ENCODE peak calls at places on chromosomes 1 and 21, in eight cellular contexts. L is PC-3, F is GM23338, H is mesendoderm, X is MM.1S, S is HepG2, C is fibroblast of lung, V is K562. J is an unnamed sample. For H3K27me3 and H3K4me1, the result is how much of the 10 kb centered on the place peaks cover.

GRCh38 chr1:58781541-58782307 is 2.1 kb downstream of the JUN start:
- DNase-seq in H (peak), L (peak), C (peak), S (no peak), F (peak), V (peak), X (peak), J (peak)

GRCh38 chr1:225766967-225767413 is 10.6 kb upstream of the SRP9 start:
- DNase-seq in V (peak), X (no peak), F (no peak), C (peak), H (no peak), L (peak), S (peak), J (no peak)

GRCh38 chr1:158002630-158003408 is 9.4 kb downstream of the KIRREL1 start:
- DNase-seq in F (peak), V (no peak), S (no peak), X (no peak), L (no peak), H (no peak), C (peak), J (peak)

GRCh38 chr1:180250499-180250770 is 20.4 kb downstream of the LHX4 start:
- DNase-seq in V (no peak), C (no peak), X (no peak), S (no peak), H (no peak), F (no peak), L (no peak), J (no peak)

GRCh38 chr1:23417570-23417969 is 7.0 kb downstream of the TCEA3 start:
- DNase-seq in S (peak), F (no peak), C (no peak), L (no peak), X (no peak), V (peak), H (no peak), J (no peak)

GRCh38 chr1:213742992-213743391 is 244.8 kb upstream of the PROX1 start:
- DNase-seq in S (no peak), C (no peak), V (no peak), L (no peak), H (no peak), X (no peak), F (no peak), J (no peak)

GRCh38 chr1:113675299-113675698 is 84.0 kb downstream of the PHTF1 start:
- DNase-seq in X (no peak), C (peak), V (no peak), F (no peak), H (no peak), L (peak), S (no peak), J (no peak)

GRCh38 chr1:227946624-227947424 is 908 bp downstream of the WNT9A start:
- DNase-seq in L (peak), S (peak), X (peak), F (peak), H (peak), V (peak), C (peak), J (peak)

GRCh38 chr1:48007044-48007443 is 9.9 kb upstream of the TRABD2B start:
- DNase-seq in L (peak), H (no peak), X (peak), V (peak), S (peak), F (no peak), C (peak), J (no peak)

GRCh38 chr1:226403522-226404034 is 4.3 kb downstream of the PARP1 start:
- DNase-seq in L (peak), V (peak), H (peak), C (peak), S (no peak), F (peak), X (no peak), J (no peak)

GRCh38 chr1:18970762-18971161 is 14.3 kb upstream of the IFFO2 start:
- DNase-seq in H (no peak), C (no peak), F (no peak), L (peak), X (no peak), S (no peak), V (no peak), J (no peak)

GRCh38 chr1:24112381-24113169 is 640 bp upstream of the MYOM3 start:
- DNase-seq in C (peak), S (peak), V (peak), X (peak), F (peak), H (peak), L (peak), J (peak)

GRCh38 chr1:239817801-239818200 is 273.9 kb upstream of the FMN2 start:
- DNase-seq in H (peak), C (no peak), X (no peak), V (no peak), F (no peak), L (no peak), S (no peak), J (no peak)

GRCh38 chr1:44405041-44405803 is at the start of gene RNF220:
- DNase-seq in C (peak), X (no peak), H (peak), S (peak), L (peak), V (peak), F (peak), J (peak)

GRCh38 chr1:225693085-225693698 is 40.3 kb upstream of the ENAH start:
- DNase-seq in X (no peak), H (no peak), C (no peak), V (no peak), F (no peak), L (no peak), S (no peak), J (no peak)

GRCh38 chr1:1083181-1084027 is 9.3 kb upstream of the RNF223 start:
- DNase-seq in C (no peak), F (no peak), H (no peak), S (no peak), L (no peak), V (no peak), X (no peak), J (no peak)

GRCh38 chr1:73789965-73790364 is 408.0 kb downstream of the LRRIQ3 start:
- DNase-seq in C (no peak), L (peak), S (no peak), V (no peak), H (no peak), X (no peak), F (no peak), J (no peak)

GRCh38 chr1:231216515-231216914 is 24.5 kb upstream of the GNPAT start:
- DNase-seq in V (no peak), F (peak), H (peak), X (no peak), C (no peak), L (no peak), S (no peak), J (no peak)

GRCh38 chr1:214861615-214862014 is 220.9 kb upstream of the KCNK2 start:
- DNase-seq in X (no peak), C (no peak), F (no peak), H (no peak), V (no peak), S (no peak), L (peak), J (no peak)

GRCh38 chr1:16175610-16176553 is 20.0 kb upstream of the EPHA2 start:
- DNase-seq in S (no peak), V (peak), X (no peak), F (no peak), L (peak), C (peak), H (no peak), J (peak)

GRCh38 chr1:57272150-57272549 is 151.7 kb downstream of the DAB1 start:
- DNase-seq in X (no peak), S (no peak), C (no peak), H (no peak), F (no peak), L (no peak), V (no peak), J (no peak)

GRCh38 chr1:67274623-67275325 is 32.9 kb upstream of the IL12RB2 start:
- DNase-seq in V (no peak), L (no peak), X (no peak), C (no peak), H (no peak), S (no peak), F (no peak), J (no peak)

GRCh38 chr1:185795181-185795580 is 61.0 kb downstream of the HMCN1 start:
- DNase-seq in V (no peak), L (no peak), C (peak), H (no peak), S (no peak), X (no peak), F (no peak), J (no peak)

GRCh38 chr1:206001476-206001888 is 1.7 kb downstream of the RAB7B start:
- DNase-seq in C (peak), V (peak), X (no peak), L (peak), H (peak), F (no peak), S (no peak), J (no peak)

GRCh38 chr1:47554901-47555300 is 117.1 kb downstream of the FOXD2 start:
- DNase-seq in H (no peak), C (peak), S (no peak), X (no peak), F (no peak), L (peak), V (no peak), J (no peak)

GRCh38 chr21:32826317-32827167 is 55.0 kb upstream of the PAXBP1 start:
- DNase-seq in S (peak), V (peak), F (peak), C (peak), L (peak), X (peak), H (peak), J (peak)

GRCh38 chr21:42102063-42102462 is 30.9 kb downstream of the UMODL1 start:
- DNase-seq in C (peak), V (no peak), L (peak), H (no peak), F (no peak), X (peak), S (no peak), J (no peak)

DNA sequence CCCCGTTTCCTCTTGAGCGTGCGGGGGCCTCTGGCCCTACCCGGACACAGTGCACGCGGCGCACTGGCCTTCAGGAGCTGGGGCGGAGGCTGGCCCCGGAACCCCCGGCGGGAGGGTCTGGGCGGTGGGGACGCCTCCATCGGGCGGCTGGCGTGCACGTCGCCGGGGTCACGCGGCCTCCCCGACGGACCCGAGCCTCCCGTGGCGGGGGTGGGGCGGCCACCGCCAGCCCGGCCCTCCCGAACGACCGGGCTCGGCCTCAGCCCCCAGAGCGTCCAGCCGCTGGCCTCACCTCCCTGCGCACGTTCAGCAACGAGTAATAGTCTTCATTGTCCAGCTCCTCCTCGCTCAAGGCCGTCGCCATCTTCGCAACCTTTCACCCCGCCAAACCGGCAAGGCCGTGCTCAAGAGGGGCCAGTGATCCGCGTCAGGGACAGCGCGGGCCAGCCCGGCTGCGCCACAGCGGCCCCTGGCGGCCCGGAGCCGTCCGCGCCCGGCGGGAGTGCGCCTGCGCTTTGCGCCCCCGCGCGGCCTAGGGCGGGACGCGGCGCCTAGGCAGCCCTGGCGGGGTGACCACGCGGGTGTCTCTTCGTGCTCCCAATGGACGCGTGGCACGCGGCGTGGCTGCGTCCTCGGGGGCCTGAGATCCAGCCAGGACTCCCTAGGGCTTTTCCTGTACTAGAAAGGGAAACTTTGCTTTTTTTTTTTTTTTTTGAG is at the start of gene DNAJC11:
- DNase-seq in V (peak), S (peak), L (peak), H (peak), C (peak), X (peak), F (peak), J (peak)
- H3K27me3 ChIP-seq in V (under half), S (under half), L (under half), H (under half), C (under half), X (under half), F (under half), J (under half)

DNA sequence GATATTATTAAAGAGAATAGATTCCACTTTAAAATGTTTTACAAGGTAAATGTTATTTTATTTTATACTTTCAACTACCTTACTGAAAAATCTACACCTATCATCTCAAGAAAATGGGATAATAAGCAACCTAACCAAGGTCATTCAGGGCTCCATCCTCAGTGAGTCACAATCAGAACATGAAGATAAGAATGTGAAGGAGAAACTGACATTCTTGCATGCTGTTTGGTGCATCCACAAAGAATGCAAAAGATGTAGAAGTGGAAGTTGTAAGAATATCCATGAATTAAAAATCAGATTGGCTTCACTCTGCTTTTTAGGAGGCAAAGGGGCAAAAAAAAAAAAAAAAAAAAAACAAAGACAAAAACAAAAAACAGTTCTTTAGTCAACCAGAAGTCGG is 6.5 kb downstream of the WARS2 start:
- DNase-seq in F (no peak), C (peak), S (no peak), L (no peak), V (no peak), X (no peak), H (peak), J (no peak)
- H3K4me2 ChIP-seq in F (no peak), C (no peak), S (no peak), L (no peak), V (no peak), X (no peak), H (no peak), J (no peak)

DNA sequence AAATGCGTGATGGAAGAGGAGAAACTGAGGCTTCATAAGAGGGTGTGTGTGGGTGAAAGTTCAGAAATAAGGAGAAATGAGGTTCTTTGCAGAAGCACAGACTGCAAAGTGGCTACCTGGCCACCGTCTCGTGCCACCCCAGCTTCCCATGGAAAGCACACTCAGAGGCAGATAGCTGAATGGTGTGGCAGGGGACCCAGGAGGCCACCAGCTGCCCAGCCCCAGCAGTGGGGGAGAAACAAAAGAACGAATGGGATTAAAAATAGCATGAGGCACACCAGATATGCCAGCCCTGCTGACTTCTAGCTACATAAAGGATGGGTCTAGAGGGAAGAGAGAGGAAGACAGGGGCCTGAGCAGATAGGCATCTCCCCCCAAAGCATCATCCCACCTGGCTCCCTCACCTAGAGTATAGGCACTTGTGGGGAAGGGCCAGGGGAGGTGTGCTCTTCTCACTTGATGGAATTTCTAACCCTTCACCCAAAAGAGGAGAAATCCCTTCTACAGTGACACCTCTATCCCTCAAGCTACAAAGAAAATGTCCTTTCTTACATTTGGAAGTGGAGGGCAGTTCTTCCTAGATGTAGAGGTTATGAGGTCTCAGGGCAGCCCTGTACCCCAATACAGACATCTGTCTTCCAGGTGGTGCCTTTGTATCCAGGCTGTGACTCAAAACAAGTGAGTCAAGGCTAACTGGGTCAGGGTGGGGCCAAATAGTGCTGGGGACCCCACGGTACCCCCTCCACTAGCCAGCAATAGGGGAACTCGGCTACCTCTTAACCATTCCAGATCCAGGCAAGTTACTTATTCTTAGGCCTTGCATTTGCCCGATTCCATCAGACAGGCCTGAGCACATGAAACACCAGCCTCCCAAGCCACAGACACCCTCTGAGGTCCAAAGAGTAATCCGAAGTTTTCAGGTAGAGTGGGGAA is 3.5 kb downstream of the HDGF start:
- DNase-seq in C (peak), X (no peak), L (no peak), S (no peak), F (no peak), V (no peak), H (peak), J (peak)
- H3K4me1 ChIP-seq in C (under half), X (under half), L (half or more), S (under half), F (half or more), V (under half), H (under half), J (under half)

GRCh38 chr1:4033129-4033676 is 133.1 kb upstream of the C1orf174 start:
- DNase-seq in S (no peak), F (no peak), H (no peak), X (no peak), V (no peak), C (no peak), L (no peak), J (no peak)
- H3K27me3 ChIP-seq in S (under half), F (under half), H (under half), X (half or more), V (under half), C (under half), L (half or more), J (under half)

DNA sequence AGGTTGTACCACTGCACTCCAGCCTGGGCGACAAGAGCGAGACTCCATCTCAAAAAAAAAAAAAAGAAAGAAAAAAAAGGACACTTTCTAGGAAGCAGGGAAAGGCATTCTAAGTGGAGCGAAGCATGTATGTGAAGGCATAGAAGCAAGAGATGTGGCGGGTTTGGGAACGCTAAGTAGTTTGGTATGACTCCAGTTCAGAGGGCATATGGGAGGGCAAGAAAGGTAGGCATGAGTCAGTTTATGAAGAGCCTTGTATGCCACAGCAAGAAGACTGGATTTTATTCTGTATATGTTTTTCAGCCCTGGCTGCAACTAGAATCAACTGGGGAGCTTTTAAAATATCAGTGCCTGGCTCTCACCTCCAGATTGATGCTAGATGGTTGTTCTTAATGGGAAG is 4.4 kb upstream of the ELOVL1 start:
- DNase-seq in X (no peak), S (no peak), C (peak), H (no peak), V (no peak), F (no peak), L (peak), J (no peak)
- H3K4me2 ChIP-seq in X (no peak), S (no peak), C (no peak), H (no peak), V (no peak), F (no peak), L (peak), J (no peak)